ENCODE peak calls at places on chromosomes 3 and 15, in six cellular contexts. I, G, Y, O, T and C are unnamed samples.
A peak's percentile ranks its signal among the peaks of the same experiment; 100 is the strongest.

GRCh38 chr3:127204841-127205582 is 12.1 kb downstream of the PRR23E start:
- DNase-seq in Y (no peak), G (no peak), T (no peak), O (no peak), I (no peak), C (no peak)

GRCh38 chr3:136954980-136955780 is 2.6 kb upstream of the IL20RB start:
- DNase-seq in T (no peak), Y (peak; percentile 4), O (no peak), G (peak; percentile 17), I (no peak), C (peak; percentile 23)

GRCh38 chr3:42683875-42684593 is 1.3 kb upstream of the KLHL40 start:
- DNase-seq in Y (no peak), O (peak; percentile 97), T (peak; percentile 93), I (peak; percentile 96), G (peak; percentile 98), C (peak; percentile 100)

GRCh38 chr3:197791120-197792018 is at the start of gene LRCH3:
- DNase-seq in T (peak; percentile 76), I (peak; percentile 68), O (peak; percentile 69), Y (peak; percentile 96), G (peak; percentile 89), C (peak; percentile 99)

GRCh38 chr3:48797626-48798025 is 50.0 kb downstream of the PRKAR2A start:
- DNase-seq in Y (no peak), G (peak; percentile 10), T (no peak), I (peak; percentile 58), O (no peak), C (no peak)

GRCh38 chr3:177105623-177106022 is 91.7 kb downstream of the TBL1XR1 start:
- DNase-seq in O (no peak), T (no peak), I (no peak), Y (no peak), G (no peak), C (no peak)

GRCh38 chr3:129211772-129212171 is 28.1 kb upstream of the CNBP start:
- DNase-seq in Y (no peak), T (peak; percentile 99), I (peak; percentile 96), O (peak; percentile 79), G (peak; percentile 92), C (peak; percentile 91)

GRCh38 chr3:152474585-152474984 is 205.9 kb downstream of the MBNL1 start:
- DNase-seq in Y (peak; percentile 59), I (peak; percentile 74), O (peak; percentile 84), T (peak; percentile 39), G (peak; percentile 85), C (peak; percentile 84)

GRCh38 chr3:45350643-45351042 is 37.7 kb upstream of the LARS2 start:
- DNase-seq in T (no peak), Y (no peak), O (no peak), G (no peak), I (no peak), C (no peak)

GRCh38 chr3:79368403-79368802 is 399.4 kb downstream of the ROBO1 start:
- DNase-seq in I (peak; percentile 17), T (peak; percentile 88), G (no peak), O (peak; percentile 13), Y (no peak), C (no peak)

GRCh38 chr3:107946700-107947099 is 144.1 kb downstream of the CD47 start:
- DNase-seq in T (no peak), I (no peak), O (no peak), G (no peak), Y (no peak), C (no peak)

GRCh38 chr3:99882436-99883137 is 64.9 kb downstream of the CMSS1 start:
- DNase-seq in Y (no peak), I (no peak), T (no peak), G (no peak), O (no peak), C (no peak)

GRCh38 chr15:71154607-71155200 is 39.4 kb downstream of the THSD4 start:
- DNase-seq in Y (no peak), G (peak; percentile 16), I (no peak), T (no peak), O (no peak), C (no peak)

GRCh38 chr3:45841380-45841700 is 579 bp downstream of the LZTFL1 start:
- DNase-seq in O (peak; percentile 17), Y (peak; percentile 41), G (peak; percentile 68), I (peak; percentile 40), T (no peak), C (peak; percentile 77)

GRCh38 chr3:70580021-70580420 is 267.6 kb upstream of the MDFIC2 start:
- DNase-seq in I (no peak), O (peak; percentile 29), Y (no peak), G (no peak), T (no peak), C (no peak)

GRCh38 chr3:159616234-159616825 is 372.3 kb upstream of the IL12A start:
- DNase-seq in T (peak; percentile 48), G (peak; percentile 75), O (peak; percentile 68), Y (peak; percentile 40), I (peak; percentile 78), C (no peak)

GRCh38 chr15:51888593-51889195 is 59.2 kb downstream of the TMOD3 start:
- DNase-seq in T (no peak), I (peak; percentile 57), Y (peak; percentile 12), G (peak; percentile 64), O (peak; percentile 31), C (no peak)

GRCh38 chr15:96046620-96047240 is 283.8 kb upstream of the NR2F2 start:
- DNase-seq in Y (no peak), G (peak; percentile 77), I (no peak), O (no peak), T (no peak), C (peak; percentile 49)

GRCh38 chr3:151219056-151219455 is 16.0 kb upstream of the GPR171 start:
- DNase-seq in I (peak; percentile 84), T (peak; percentile 82), O (peak; percentile 87), Y (no peak), G (peak; percentile 91), C (peak; percentile 52)

GRCh38 chr15:77631790-77632551 is 741 bp downstream of the LINGO1 start:
- DNase-seq in Y (peak; percentile 74), T (no peak), G (no peak), I (no peak), O (no peak), C (no peak)

GRCh38 chr3:160577551-160578195 is 12.3 kb upstream of the KPNA4 start:
- DNase-seq in O (peak; percentile 21), G (no peak), I (peak; percentile 85), Y (peak; percentile 42), T (peak; percentile 38), C (peak; percentile 91)

GRCh38 chr3:139655880-139656279 is 21.9 kb downstream of the NMNAT3 start:
- DNase-seq in Y (no peak), G (peak; percentile 28), T (no peak), O (no peak), I (no peak), C (no peak)

GRCh38 chr3:5071061-5071460 is 51.0 kb upstream of the ARL8B start:
- DNase-seq in G (peak; percentile 88), Y (no peak), T (peak; percentile 54), I (no peak), O (peak; percentile 49), C (no peak)

GRCh38 chr3:157125101-157125500 is 34.8 kb downstream of the CCNL1 start:
- DNase-seq in G (no peak), Y (no peak), T (peak; percentile 77), O (no peak), I (peak; percentile 41), C (no peak)

GRCh38 chr3:171824824-171825221 is 14.5 kb upstream of the PLD1 start:
- DNase-seq in Y (no peak), G (peak; percentile 32), I (peak; percentile 64), T (no peak), O (peak; percentile 56), C (no peak)

DNA sequence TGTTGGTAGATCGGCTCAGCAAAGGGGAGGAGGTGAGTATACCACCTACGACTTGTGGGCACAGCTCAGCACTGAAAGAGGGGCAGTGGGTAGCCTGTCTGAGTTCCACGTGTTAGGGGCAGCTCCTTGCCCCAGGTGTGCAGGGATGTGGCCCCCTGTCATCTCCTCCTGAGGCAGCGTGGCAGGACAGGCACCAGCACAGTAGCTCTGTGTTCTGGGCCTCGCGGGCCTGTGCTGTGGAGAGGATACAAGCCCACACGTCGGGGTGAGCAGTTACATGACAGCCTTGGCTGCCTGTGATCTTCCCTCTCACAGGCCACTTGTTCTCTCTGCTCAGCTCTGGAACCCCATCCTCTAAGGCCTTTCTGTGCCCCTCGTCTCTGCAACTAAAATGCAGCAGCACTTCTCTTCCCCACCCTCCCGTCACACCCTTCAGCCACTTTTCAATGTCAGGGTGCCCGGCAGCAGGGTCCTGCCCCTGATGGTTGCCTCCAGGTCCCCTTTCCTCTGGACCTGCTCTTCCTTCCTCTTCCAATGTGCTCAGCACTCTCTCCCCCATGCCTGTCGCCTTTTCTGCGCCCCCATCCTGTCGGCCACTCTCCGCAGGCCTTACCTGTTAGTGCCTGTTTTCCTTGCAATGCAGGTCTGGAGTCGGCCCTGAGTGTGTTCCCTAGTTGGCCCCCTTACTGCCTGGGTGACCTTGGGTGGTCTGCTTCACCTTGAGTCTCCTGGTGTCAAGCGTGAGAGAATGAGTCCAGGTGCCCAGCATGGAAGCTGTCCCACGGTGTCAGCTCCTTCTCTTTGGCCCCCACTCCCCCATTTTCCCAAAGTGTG is 18.2 kb upstream of the CPNE9 start:
- DNase-seq in I (no peak), Y (no peak), T (no peak), G (no peak), O (no peak), C (peak; percentile 65)
- H4K20me1 ChIP-seq in I (no peaks in the 10 kb centered on the region), Y (no peaks in the 10 kb centered on the region), T (no peaks in the 10 kb centered on the region), G (no peaks in the 10 kb centered on the region), O (no peaks in the 10 kb centered on the region), C (no peaks in the 10 kb centered on the region)

GRCh38 chr3:61571516-61572336 is 10.4 kb downstream of the PTPRG start:
- DNase-seq in Y (no peak), G (peak; percentile 84), T (no peak), I (no peak), O (peak; percentile 84), C (peak; percentile 84)
- H3K4me2 ChIP-seq in Y (no peak overlapping the region), G (peak overlapping the region; percentile 51), T (no peak overlapping the region), I (no peak overlapping the region), O (peak overlapping the region; percentile 0), C (peak overlapping the region; percentile 60)

GRCh38 chr3:23949784-23950183 is 4.7 kb downstream of the NR1D2 start:
- DNase-seq in G (no peak), I (peak; percentile 31), T (no peak), O (no peak), Y (no peak), C (peak; percentile 55)

GRCh38 chr3:23953523-23953922 is 8.4 kb downstream of the NR1D2 start:
- DNase-seq in G (no peak), T (no peak), Y (no peak), I (no peak), O (no peak), C (no peak)

GRCh38 chr3:23950303-23950702 is 5.2 kb downstream of the NR1D2 start:
- DNase-seq in G (no peak), I (no peak), Y (no peak), T (no peak), O (no peak), C (no peak)

GRCh38 chr3:23954144-23954543 is 9.1 kb downstream of the NR1D2 start:
- DNase-seq in I (no peak), T (no peak), O (no peak), G (no peak), Y (no peak), C (no peak)

DNA sequence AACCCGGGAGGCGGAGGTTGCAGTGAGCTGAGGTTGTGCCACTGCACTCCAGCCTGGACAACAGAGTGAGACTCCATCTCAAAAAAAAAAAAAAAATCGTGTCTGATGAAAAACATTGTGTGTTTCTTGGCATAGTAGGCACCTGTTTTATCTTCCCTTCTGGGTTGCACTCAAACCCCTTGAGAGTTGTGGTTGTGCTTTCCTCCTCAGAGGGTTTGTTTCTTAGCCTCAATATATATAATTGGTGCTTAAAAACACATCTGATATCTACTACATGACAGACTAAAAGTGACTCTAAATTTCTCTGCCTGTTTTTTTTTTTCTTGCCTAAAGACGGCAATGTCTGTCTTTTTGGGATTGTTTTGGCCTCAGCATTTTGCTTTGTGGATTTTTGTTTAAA is 7.6 kb downstream of the NR1D2 start:
- DNase-seq in I (no peak), T (no peak), O (no peak), G (no peak), Y (no peak), C (peak; percentile 72)
- H4K20me1 ChIP-seq in I (peaks cover 67% of the 10 kb centered on the region), T (no peaks in the 10 kb centered on the region), O (peaks cover 64% of the 10 kb centered on the region), G (peaks cover 36% of the 10 kb centered on the region), Y (peaks cover 36% of the 10 kb centered on the region), C (peaks cover 62% of the 10 kb centered on the region)

GRCh38 chr3:123447749-123448502 is 964 bp downstream of the ADCY5 start:
- DNase-seq in G (peak; percentile 32), T (no peak), O (no peak), Y (peak; percentile 82), I (no peak), C (peak; percentile 90)
- H3K4me2 ChIP-seq in G (no peak overlapping the region), T (peak overlapping the region; percentile 88), O (no peak overlapping the region), Y (peak overlapping the region; percentile 87), I (no peak overlapping the region), C (no peak overlapping the region)